ENCODE peak calls at places on chromosomes 4 and X, in nine cellular contexts. Q is psoas muscle, M is fibroblast of lung, R is HFF-Myc, B is HCT116, U is foreskin keratinocyte, D is WTC11, A is AG09309, J is IMR-90. K is an unnamed sample.

GRCh38 chrX:150482537-150483217 is 85.7 kb upstream of the MTM1 start:
- DNase-seq in A (peak; percentile 10), B (peak; percentile 51), U (peak; percentile 35), M (peak; percentile 83), R (no peak), J (peak; percentile 85), Q (no peak), D (no peak), K (peak; percentile 30)

GRCh38 chr4:81839347-81840042 is 367.8 kb upstream of the RASGEF1B start:
- DNase-seq in Q (no peak), D (no peak), B (no peak), J (no peak), U (no peak), A (no peak), M (no peak), R (no peak), K (peak; percentile 15)

GRCh38 chr4:102246416-102246815 is 98.9 kb downstream of the SLC39A8 start:
- DNase-seq in M (no peak), U (no peak), J (no peak), D (no peak), A (no peak), R (no peak), B (no peak), Q (no peak), K (no peak)

GRCh38 chrX:10126044-10126443 is 30.7 kb upstream of the CLCN4 start:
- DNase-seq in B (no peak), D (no peak), R (no peak), Q (no peak), A (no peak), M (no peak), U (no peak), J (no peak), K (no peak)

GRCh38 chrX:110311437-110312230 is 6.3 kb downstream of the AMMECR1 start:
- DNase-seq in R (no peak), A (no peak), B (no peak), J (no peak), M (no peak), U (no peak), D (no peak), Q (no peak), K (no peak)

GRCh38 chr4:102789317-102789717 is 28.5 kb upstream of the MANBA start:
- DNase-seq in B (no peak), D (no peak), M (peak; percentile 67), J (peak; percentile 83), Q (no peak), A (no peak), U (peak; percentile 27), R (peak; percentile 58), K (no peak)

GRCh38 chrX:285076-285677 is 4.0 kb downstream of the PLCXD1 start:
- DNase-seq in J (no peak), Q (no peak), U (no peak), M (no peak), A (no peak), R (no peak), D (no peak), B (no peak), K (no peak)

GRCh38 chr4:3320361-3321023 is 27.7 kb downstream of the RGS12 start:
- DNase-seq in U (no peak), B (no peak), D (no peak), Q (peak; percentile 62), J (no peak), M (no peak), A (no peak), R (no peak), K (no peak)

GRCh38 chr4:53656421-53656981 is 65.2 kb upstream of the LNX1 start:
- DNase-seq in M (no peak), B (no peak), Q (no peak), R (peak; percentile 43), J (peak; percentile 21), U (no peak), D (no peak), A (peak; percentile 50), K (no peak)

GRCh38 chr4:148834804-148835598 is 392.8 kb upstream of the NR3C2 start:
- DNase-seq in M (peak; percentile 11), B (no peak), A (no peak), R (no peak), Q (no peak), U (no peak), D (no peak), J (peak; percentile 61), K (peak; percentile 24)

GRCh38 chrX:54825716-54826428 is 18.3 kb downstream of the MAGED2 start:
- DNase-seq in A (no peak), U (peak; percentile 38), B (no peak), J (peak; percentile 7), M (no peak), Q (no peak), D (peak; percentile 25), R (no peak), K (no peak)

GRCh38 chr4:156594619-156595018 is 377.0 kb downstream of the PDGFC start:
- DNase-seq in R (no peak), B (no peak), Q (peak; percentile 34), D (no peak), J (no peak), U (no peak), M (peak; percentile 49), A (no peak), K (no peak)

GRCh38 chr4:126718161-126718560 is 914.6 kb upstream of the INTU start:
- DNase-seq in Q (no peak), D (no peak), A (no peak), B (no peak), U (no peak), R (no peak), J (peak; percentile 32), M (peak; percentile 65), K (no peak)

GRCh38 chr4:25923745-25924144 is 9.7 kb downstream of the SMIM20 start:
- DNase-seq in U (no peak), R (no peak), J (no peak), A (no peak), M (no peak), Q (no peak), B (no peak), D (no peak), K (no peak)

GRCh38 chr4:141107927-141108326 is 25.3 kb downstream of the RNF150 start:
- DNase-seq in A (no peak), D (no peak), R (no peak), B (no peak), J (no peak), Q (no peak), M (no peak), U (no peak), K (no peak)

GRCh38 chr4:76781698-76782595 is 116.0 kb downstream of the SOWAHB start:
- DNase-seq in U (peak; percentile 98), J (peak; percentile 98), B (peak; percentile 80), R (peak; percentile 99), D (no peak), Q (no peak), A (peak; percentile 96), M (peak; percentile 99), K (no peak)

GRCh38 chr4:83268491-83268890 is 16.1 kb downstream of the COQ2 start:
- DNase-seq in A (no peak), R (no peak), D (no peak), M (no peak), Q (no peak), U (no peak), B (no peak), J (no peak), K (no peak)

GRCh38 chr4:69689530-69690111 is 36.6 kb upstream of the UGT2A1 start:
- DNase-seq in Q (no peak), D (no peak), B (peak; percentile 6), U (no peak), M (peak; percentile 17), R (peak; percentile 17), A (no peak), J (peak; percentile 26), K (peak; percentile 9)
- TF ChIP-seq CTCF in Q (peak; percentile 41), D (peak; percentile 34), B (peak; percentile 54), U (peak; percentile 79), M (no peak), R (peak; percentile 19), A (peak; percentile 10), J (peak; percentile 60), K (peak; percentile 28)

GRCh38 chr4:1763550-1764080 is 29.5 kb upstream of the FGFR3 start:
- DNase-seq in M (peak; percentile 42), U (no peak), Q (no peak), R (no peak), J (peak; percentile 22), D (no peak), A (no peak), B (no peak), K (no peak)
- TF ChIP-seq CTCF in M (no peak), U (peak; percentile 13), Q (no peak), R (no peak), J (peak; percentile 20), D (no peak), A (peak; percentile 5), B (no peak), K (no peak)

DNA sequence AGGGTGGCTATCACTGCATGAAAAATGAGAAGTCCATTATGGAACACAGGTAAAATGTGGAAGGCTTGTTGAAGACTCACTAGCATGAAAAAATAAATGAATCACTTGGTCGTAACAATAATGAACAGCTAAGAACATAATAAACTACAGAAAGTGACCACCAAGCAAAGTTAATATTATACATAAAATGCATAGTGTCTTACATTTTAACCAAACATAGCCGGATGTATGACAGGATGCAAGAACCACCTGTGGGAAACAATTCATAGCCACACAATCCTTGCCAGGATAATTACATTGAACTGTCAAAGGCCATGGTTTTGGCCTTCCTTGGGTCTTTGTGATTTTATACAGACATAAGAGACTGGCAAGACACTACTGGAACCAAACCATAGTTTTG is 81.9 kb upstream of the ATXN3L start:
- DNase-seq in M (no peak), B (no peak), R (no peak), D (no peak), Q (no peak), J (no peak), A (no peak), U (no peak), K (no peak)
- TF ChIP-seq CTCF in M (no peak), B (no peak), R (no peak), D (no peak), Q (no peak), J (no peak), A (no peak), U (no peak), K (no peak)

DNA sequence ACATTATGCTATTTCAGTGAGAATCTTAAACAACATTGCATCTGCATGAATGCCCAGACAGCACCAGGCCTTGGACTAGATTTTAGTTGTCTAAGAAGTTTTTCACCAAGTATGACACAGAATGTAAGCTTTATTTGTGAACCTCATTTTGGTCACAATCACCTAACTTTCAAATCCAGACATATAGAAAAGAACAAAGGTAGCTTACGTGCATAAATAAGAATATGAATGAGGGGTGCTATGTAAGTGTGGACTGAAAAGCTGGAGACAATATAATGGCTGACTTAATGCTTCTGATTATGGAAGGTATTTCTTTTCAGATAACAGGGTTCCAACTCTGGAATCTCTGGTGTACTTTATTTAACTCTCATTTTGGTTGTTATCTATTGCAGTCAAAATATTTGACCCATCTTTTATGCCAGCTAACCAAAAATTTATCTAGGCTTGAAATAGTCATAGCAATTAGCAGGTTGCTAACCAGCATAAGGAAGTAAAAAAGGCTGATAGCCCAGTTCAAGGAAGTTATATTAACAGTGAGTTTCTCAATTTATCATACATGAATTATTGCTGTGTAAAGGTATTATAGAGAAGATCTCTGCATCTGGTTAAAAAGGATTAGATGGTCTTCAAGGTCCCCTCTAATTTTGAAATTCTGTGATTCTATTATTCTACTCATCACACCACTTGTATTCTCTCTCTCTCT is 36.5 kb downstream of the SLC7A11 start:
- DNase-seq in Q (no peak), M (no peak), U (no peak), A (no peak), J (no peak), R (no peak), B (no peak), D (no peak), K (no peak)
- TF ChIP-seq CTCF in Q (no peak), M (no peak), U (no peak), A (no peak), J (no peak), R (no peak), B (no peak), D (no peak), K (no peak)